ENCODE peak calls at places on chromosomes 11 and 22, in six cellular contexts. A is A549, E is nephron progenitor cell, J is spleen, C is left lung, U is AG09319. R is an unnamed sample.

GRCh38 chr11:75112200-75112599 is 15.5 kb upstream of the OR2AT4 start:
- DNase-seq in U (no peak), E (no peak), C (no peak), A (no peak), J (no peak), R (no peak)

GRCh38 chr11:111938687-111939160 is 1.6 kb downstream of the DIXDC1 start:
- DNase-seq in J (no peak), A (no peak), C (no peak), E (peak), U (no peak), R (no peak)

GRCh38 chr11:120524536-120525085 is 13.1 kb downstream of the GRIK4 start:
- DNase-seq in C (no peak), A (no peak), J (peak), U (no peak), E (no peak), R (no peak)

GRCh38 chr11:70912226-70912840 is 340.0 kb downstream of the SHANK2 start:
- DNase-seq in J (peak), U (no peak), E (no peak), C (no peak), A (no peak), R (no peak)

GRCh38 chr11:83007909-83008580 is 63.7 kb downstream of the RAB30 start:
- DNase-seq in A (no peak), J (peak), C (peak), U (no peak), E (peak), R (no peak)

GRCh38 chr11:44627911-44628729 is 62.7 kb downstream of the CD82 start:
- DNase-seq in C (no peak), E (no peak), U (peak), J (peak), A (no peak), R (no peak)

GRCh38 chr11:102929966-102930365 is 25.6 kb downstream of the MMP13 start:
- DNase-seq in E (no peak), U (no peak), C (no peak), A (no peak), J (no peak), R (no peak)

GRCh38 chr11:111602865-111603632 is 800 bp downstream of the SIK2 start:
- DNase-seq in C (peak), E (no peak), U (no peak), A (peak), J (no peak), R (peak)

GRCh38 chr11:104432526-104432925 is 268.6 kb upstream of the PDGFD start:
- DNase-seq in C (no peak), E (no peak), J (no peak), U (no peak), A (no peak), R (no peak)

GRCh38 chr22:44918166-44918924 is 91.5 kb downstream of the PHF21B start:
- DNase-seq in A (no peak), J (peak), U (no peak), C (peak), E (no peak), R (no peak)

GRCh38 chr11:129938764-129939163 is 43.4 kb upstream of the NFRKB start:
- DNase-seq in U (no peak), C (no peak), A (no peak), J (no peak), E (no peak), R (no peak)

GRCh38 chr11:34620820-34621792 is at the start of gene EHF:
- DNase-seq in J (no peak), C (no peak), U (no peak), E (no peak), A (no peak), R (no peak)

GRCh38 chr11:130580372-130580771 is 131.9 kb downstream of the ADAMTS15 start:
- DNase-seq in A (peak), C (no peak), U (no peak), E (no peak), J (no peak), R (no peak)

GRCh38 chr22:33853200-33854097 is 66.8 kb downstream of the LARGE1 start:
- DNase-seq in E (no peak), J (peak), U (peak), C (peak), A (peak), R (no peak)

GRCh38 chr11:47756208-47756607 is 10.9 kb downstream of the FNBP4 start:
- DNase-seq in A (no peak), C (no peak), J (no peak), E (no peak), U (no peak), R (no peak)

GRCh38 chr11:63998558-63999348 is 12.5 kb downstream of the OTUB1 start:
- DNase-seq in E (peak), U (no peak), J (peak), C (no peak), A (peak), R (no peak)

GRCh38 chr11:66157182-66157864 is 87.3 kb downstream of the PACS1 start:
- DNase-seq in U (no peak), J (no peak), C (no peak), E (no peak), A (peak), R (no peak)

GRCh38 chr11:63641727-63642126 is 27.5 kb upstream of the PLAAT3 start:
- DNase-seq in A (no peak), J (no peak), E (no peak), C (no peak), U (peak), R (no peak)

GRCh38 chr11:19577849-19578619 is 134.6 kb upstream of the NAV2 start:
- DNase-seq in C (peak), E (no peak), U (no peak), J (no peak), A (no peak), R (no peak)

GRCh38 chr11:2576536-2576935 is 123.3 kb downstream of the KCNQ1OT1 start:
- DNase-seq in U (no peak), C (peak), A (no peak), J (peak), E (no peak), R (peak)

GRCh38 chr22:49936018-49936972 is 17.9 kb downstream of the CRELD2 start:
- DNase-seq in U (peak), C (peak), J (peak), E (peak), A (peak), R (peak)

GRCh38 chr11:115765803-115766239 is 261.6 kb upstream of the CADM1 start:
- DNase-seq in A (peak), C (no peak), U (no peak), E (no peak), J (no peak), R (no peak)

GRCh38 chr11:64358907-64359711 is at the start of gene RPS6KA4:
- DNase-seq in J (peak), U (no peak), A (peak), E (peak), C (peak), R (peak)

GRCh38 chr11:3130269-3131071 is 34.6 kb downstream of the OSBPL5 start:
- DNase-seq in E (no peak), U (no peak), A (peak), C (peak), J (peak), R (no peak)

GRCh38 chr11:97963528-97964331 is 1057.0 kb upstream of the CNTN5 start:
- DNase-seq in U (no peak), J (no peak), A (no peak), C (no peak), E (no peak), R (no peak)

GRCh38 chr11:26551186-26551801 is 20.8 kb downstream of the MUC15 start:
- DNase-seq in E (no peak), J (no peak), U (peak), A (no peak), C (no peak), R (no peak)

GRCh38 chr11:112885744-112886706 is 75.2 kb upstream of the NCAM1 start:
- DNase-seq in A (no peak), E (peak), U (no peak), J (no peak), C (no peak), R (no peak)

GRCh38 chr11:6402561-6402981 is 12.3 kb downstream of the SMPD1 start:
- DNase-seq in U (no peak), A (no peak), J (no peak), C (no peak), E (no peak), R (peak)

GRCh38 chr22:49583341-49583740 is 244.3 kb downstream of the BRD1 start:
- DNase-seq in E (no peak), U (no peak), C (no peak), A (no peak), J (no peak), R (no peak)

DNA sequence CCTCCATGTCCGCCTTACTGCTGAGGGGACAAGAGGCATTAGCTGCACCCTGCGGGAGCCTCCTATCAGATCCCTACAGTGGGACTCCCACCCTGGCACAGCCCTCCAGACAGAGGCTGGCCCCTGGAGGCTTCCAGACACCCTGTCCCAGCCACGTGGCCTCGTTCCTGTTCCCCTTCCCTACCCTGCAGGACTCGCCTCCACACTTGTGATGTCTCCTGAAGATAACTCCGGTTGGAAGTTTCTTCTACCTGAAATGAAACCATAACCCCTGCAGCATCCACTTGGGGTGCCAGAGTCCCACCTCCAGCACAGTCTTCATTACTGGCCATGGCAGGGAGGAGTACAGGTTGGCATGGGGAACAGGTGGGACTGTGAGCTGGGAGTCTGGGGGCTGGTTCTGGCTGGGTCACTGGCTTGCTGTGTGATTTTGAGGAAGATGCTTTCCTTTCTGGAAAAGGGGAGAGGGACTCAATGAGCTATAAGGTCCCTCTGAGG is 4.9 kb upstream of the SH3BP1 start:
- DNase-seq in A (no peak), J (peak), U (no peak), E (peak), C (no peak), R (no peak)
- TF ChIP-seq CTCF in A (no peak), J (no peak), U (peak), E (no peak), C (no peak), R (no peak)

DNA sequence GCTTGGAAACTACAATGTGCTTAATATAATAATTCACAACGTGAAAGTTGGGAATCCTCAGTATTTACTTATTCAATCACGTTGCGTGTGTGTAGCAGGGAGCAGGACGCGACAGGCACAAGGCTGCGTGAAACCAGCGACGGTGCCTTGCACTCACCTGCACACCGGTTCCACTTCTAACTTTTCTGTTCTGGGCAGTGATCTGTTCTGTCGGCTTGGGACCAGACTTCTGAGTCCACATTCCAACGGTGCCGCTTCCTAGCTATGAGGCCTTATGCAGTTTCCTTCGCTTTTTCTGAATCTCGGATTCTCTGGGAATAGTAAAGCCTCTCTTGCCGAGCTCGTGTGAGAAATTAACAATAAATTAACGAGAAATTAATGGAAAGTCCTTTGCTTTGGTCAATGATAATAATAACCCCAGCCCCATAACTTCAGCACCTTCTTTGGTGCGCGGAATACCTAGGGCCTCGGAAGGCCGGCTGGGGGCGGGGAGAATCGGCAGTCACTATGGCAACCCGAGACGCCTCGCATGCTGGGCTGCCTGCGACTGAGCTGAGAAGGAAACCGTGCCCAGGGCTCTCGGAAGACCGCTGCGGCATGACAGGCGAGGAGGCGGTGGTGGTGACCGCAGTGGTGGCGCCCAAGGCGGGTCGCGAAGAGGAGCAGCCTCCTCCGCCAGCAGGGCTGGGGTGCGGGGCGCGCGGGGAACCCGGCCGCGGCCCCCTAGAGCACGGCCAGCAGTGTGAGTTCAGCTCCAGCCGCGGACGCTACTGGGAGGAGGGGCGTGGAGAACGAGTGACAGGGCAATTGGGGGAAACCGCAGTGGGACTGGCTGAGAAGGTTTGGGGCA is at the start of gene C11orf97:
- DNase-seq in U (no peak), A (no peak), J (peak), C (peak), E (peak), R (peak)
- TF ChIP-seq CTCF in U (no peak), A (no peak), J (no peak), C (no peak), E (no peak), R (no peak)

GRCh38 chr11:94423467-94423866 is 22.2 kb upstream of the GPR83 start:
- DNase-seq in C (no peak), U (no peak), A (no peak), J (no peak), E (peak), R (no peak)

GRCh38 chr11:94418123-94418770 is 17.0 kb upstream of the GPR83 start:
- DNase-seq in E (no peak), U (no peak), C (no peak), A (no peak), J (no peak), R (no peak)

DNA sequence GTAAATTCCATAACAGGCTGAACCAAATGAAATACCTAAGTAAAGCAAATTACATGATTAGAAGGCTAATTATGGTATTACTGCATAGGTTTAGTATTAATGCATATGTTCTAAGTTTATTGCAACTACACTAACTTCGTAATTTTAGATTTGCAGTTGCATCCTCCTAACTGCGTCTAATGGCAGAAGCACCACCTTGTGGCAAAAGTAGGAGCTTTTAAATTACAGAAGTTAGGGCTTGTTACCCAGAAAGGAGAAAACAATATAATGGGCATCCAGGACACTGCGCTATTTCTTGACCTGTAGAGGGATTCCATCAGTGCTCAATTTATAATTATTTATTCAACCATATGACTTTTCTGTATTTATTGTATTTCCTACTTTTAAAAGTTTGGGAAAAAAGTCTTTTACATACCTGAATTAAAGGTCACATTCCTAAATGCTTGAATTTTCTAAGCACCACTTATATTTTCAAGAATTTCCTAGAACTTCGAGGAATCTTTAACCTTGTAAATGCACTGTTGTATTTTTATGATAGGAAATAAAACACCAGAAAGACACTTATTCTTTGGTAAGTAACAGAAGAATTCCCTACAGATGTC is 16.3 kb upstream of the GPR83 start:
- DNase-seq in C (no peak), A (peak), U (peak), J (no peak), E (no peak), R (no peak)
- TF ChIP-seq CTCF in C (no peak), A (peak), U (peak), J (peak), E (peak), R (no peak)

GRCh38 chr22:41367039-41367679 is 14.6 kb upstream of the TEF start:
- DNase-seq in E (peak), A (peak), C (peak), U (peak), J (peak), R (no peak)
- TF ChIP-seq CTCF in E (no peak), A (no peak), C (no peak), U (peak), J (no peak), R (no peak)

GRCh38 chr11:10181811-10182210 is 112.2 kb downstream of the SBF2 start:
- DNase-seq in A (peak), E (no peak), U (no peak), C (no peak), J (no peak), R (no peak)
- TF ChIP-seq CTCF in A (peak), E (no peak), U (peak), C (no peak), J (no peak), R (no peak)

DNA sequence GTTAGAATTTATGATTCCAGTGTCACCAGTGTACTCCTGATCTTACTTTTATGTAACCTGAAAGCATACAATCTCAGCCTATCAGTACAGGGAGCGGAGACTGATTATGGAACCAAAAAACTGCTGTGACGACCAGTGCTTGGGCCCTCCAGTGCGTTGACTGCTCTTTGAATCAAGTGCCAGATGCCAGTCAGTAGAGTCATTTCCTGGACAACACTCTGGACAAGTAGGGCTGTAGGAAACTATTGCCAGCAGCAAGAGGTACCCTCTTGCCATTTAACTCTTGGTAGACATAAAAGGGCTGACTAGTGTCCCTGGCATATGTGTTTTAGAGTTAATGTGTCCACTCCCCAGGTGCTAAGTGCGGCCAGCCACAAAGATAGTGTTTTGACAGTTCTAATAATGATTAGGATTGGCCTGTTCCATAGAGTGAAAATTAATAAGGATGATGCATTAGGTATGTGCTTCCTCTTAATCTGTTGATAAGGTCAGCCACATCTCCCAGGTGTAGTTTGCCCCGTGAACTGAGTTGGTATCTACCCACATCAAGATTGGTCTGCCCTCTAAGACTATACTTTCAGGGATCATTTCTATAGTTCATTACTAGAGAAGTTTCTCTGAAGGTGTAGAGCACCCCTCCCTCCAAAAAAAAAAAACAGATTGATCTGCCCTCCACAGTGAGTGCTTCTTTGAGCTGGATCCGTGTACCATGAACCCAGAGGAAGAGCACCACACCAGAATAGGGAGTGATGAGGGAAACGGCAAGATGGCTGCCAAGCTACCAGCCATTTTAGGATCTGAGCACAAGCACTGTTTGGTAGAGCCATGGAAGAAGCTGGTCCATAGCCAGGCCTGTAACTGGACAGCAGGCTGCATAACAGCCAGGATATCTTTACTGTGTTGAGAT is 20.7 kb upstream of the AIFM3 start:
- DNase-seq in J (no peak), A (no peak), E (no peak), C (peak), U (no peak), R (no peak)
- TF ChIP-seq CTCF in J (no peak), A (no peak), E (no peak), C (no peak), U (no peak), R (no peak)

GRCh38 chr11:1293619-1294015 is 15.8 kb downstream of the TOLLIP start:
- DNase-seq in E (peak), J (peak), U (no peak), A (peak), C (peak), R (no peak)
- TF ChIP-seq CTCF in E (no peak), J (peak), U (no peak), A (peak), C (no peak), R (no peak)

DNA sequence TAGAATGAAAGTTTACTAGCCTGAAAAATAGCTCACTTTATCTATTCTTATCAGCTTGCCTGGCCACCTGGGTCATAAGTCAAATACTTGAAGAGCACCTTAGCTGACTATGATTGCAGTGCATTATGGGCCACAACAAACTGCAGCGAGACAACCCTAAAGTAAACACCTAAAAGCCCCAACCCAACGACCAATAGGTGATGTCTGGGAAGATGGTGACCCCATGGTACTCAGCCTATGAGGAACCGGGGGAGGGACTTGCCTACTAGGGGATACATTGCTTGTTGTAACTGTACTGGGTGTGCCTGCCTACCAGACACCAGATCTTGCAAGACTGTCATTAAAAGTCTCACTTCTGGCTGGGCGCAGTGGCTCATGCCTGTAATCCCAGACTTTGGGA is 35.6 kb upstream of the APOBEC3A start:
- DNase-seq in C (no peak), U (no peak), E (no peak), J (no peak), A (no peak), R (no peak)
- TF ChIP-seq CTCF in C (no peak), U (no peak), E (no peak), J (no peak), A (no peak), R (no peak)

DNA sequence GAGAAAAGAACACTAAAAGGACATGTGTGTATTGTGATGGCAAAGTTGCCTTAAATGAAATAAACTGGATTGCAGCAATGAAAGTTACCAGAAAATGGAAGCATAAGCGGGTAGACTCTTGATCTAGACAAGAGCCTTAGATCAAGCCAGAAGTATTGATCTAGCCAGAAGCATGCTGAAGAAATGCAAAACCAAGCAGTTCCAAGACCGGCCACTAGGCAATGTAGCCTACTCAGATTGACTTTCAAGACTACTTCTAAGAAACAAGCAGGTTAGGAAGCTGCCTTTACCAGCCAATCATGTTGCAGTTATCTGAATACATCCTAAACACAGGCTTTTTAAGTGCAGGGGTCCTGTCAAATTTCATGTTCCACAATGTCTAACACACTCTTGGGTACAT is 54.6 kb downstream of the KCNA4 start:
- DNase-seq in E (peak), C (no peak), J (no peak), U (no peak), A (peak), R (no peak)
- TF ChIP-seq CTCF in E (peak), C (no peak), J (no peak), U (no peak), A (no peak), R (no peak)